ENCODE peak calls at places on chromosomes 16 and 17, in four cellular contexts. One of them, this sample, is unnamed.

GRCh38 chr16:51907680-51908079 is 639.3 kb downstream of the TOX3 start:
- DNase-seq in endodermal cell: no peak
- DNase-seq in BE2C: no peak
- DNase-seq in PC-9: no peak
- DNase-seq in this sample: no peak

GRCh38 chr16:8851761-8852403 is 16.9 kb downstream of the CARHSP1 start:
- DNase-seq in endodermal cell: no peak
- DNase-seq in BE2C: no peak
- DNase-seq in PC-9: no peak
- DNase-seq in this sample: no peak

GRCh38 chr17:77210946-77211541 is 70.3 kb downstream of the SEC14L1 start:
- DNase-seq in BE2C: no peak
- DNase-seq in endodermal cell: no peak
- DNase-seq in PC-9: no peak
- DNase-seq in this sample: no peak

GRCh38 chr17:18963126-18964017 is 11.4 kb downstream of the SLC5A10 start:
- DNase-seq in endodermal cell: no peak
- DNase-seq in BE2C: no peak
- DNase-seq in PC-9: no peak
- DNase-seq in this sample: peak; percentile 61

GRCh38 chr17:40922239-40922638 is 15.2 kb downstream of the KRT23 start:
- DNase-seq in BE2C: peak; percentile 18
- DNase-seq in PC-9: peak; percentile 60
- DNase-seq in endodermal cell: peak; percentile 71
- DNase-seq in this sample: no peak

GRCh38 chr17:65305778-65306177 is 168.6 kb downstream of the RGS9 start:
- DNase-seq in BE2C: no peak
- DNase-seq in PC-9: no peak
- DNase-seq in endodermal cell: no peak
- DNase-seq in this sample: no peak

GRCh38 chr16:29230671-29231091 is 175.8 kb downstream of the NPIPB11 start:
- DNase-seq in BE2C: no peak
- DNase-seq in PC-9: peak; percentile 57
- DNase-seq in endodermal cell: peak; percentile 80
- DNase-seq in this sample: no peak

GRCh38 chr17:82830249-82830661 is 9.6 kb downstream of the ZNF750 start:
- DNase-seq in BE2C: peak; percentile 97
- DNase-seq in PC-9: no peak
- DNase-seq in endodermal cell: no peak
- DNase-seq in this sample: no peak

GRCh38 chr17:34874496-34874895 is 86.8 kb downstream of the CCT6B start:
- DNase-seq in endodermal cell: no peak
- DNase-seq in BE2C: no peak
- DNase-seq in PC-9: no peak
- DNase-seq in this sample: no peak

GRCh38 chr17:7560172-7561027 is 1.3 kb upstream of the SENP3 start:
- DNase-seq in PC-9: no peak
- DNase-seq in BE2C: no peak
- DNase-seq in endodermal cell: peak; percentile 98
- DNase-seq in this sample: no peak

GRCh38 chr17:68771867-68772515 is 170.8 kb upstream of the FAM20A start:
- DNase-seq in PC-9: peak; percentile 12
- DNase-seq in BE2C: no peak
- DNase-seq in endodermal cell: no peak
- DNase-seq in this sample: peak; percentile 40

GRCh38 chr16:17013067-17013466 is 457.7 kb downstream of the XYLT1 start:
- DNase-seq in PC-9: no peak
- DNase-seq in endodermal cell: no peak
- DNase-seq in BE2C: no peak
- DNase-seq in this sample: no peak

GRCh38 chr17:78114831-78115723 is 13.5 kb downstream of the TMC6 start:
- DNase-seq in PC-9: no peak
- DNase-seq in endodermal cell: no peak
- DNase-seq in BE2C: no peak
- DNase-seq in this sample: no peak

GRCh38 chr17:35154486-35154885 is 6.9 kb downstream of the UNC45B start:
- DNase-seq in endodermal cell: no peak
- DNase-seq in PC-9: no peak
- DNase-seq in BE2C: no peak
- DNase-seq in this sample: no peak

GRCh38 chr17:51611585-51611984 is 351.2 kb downstream of the UTP18 start:
- DNase-seq in PC-9: no peak
- DNase-seq in BE2C: peak; percentile 36
- DNase-seq in endodermal cell: no peak
- DNase-seq in this sample: no peak

GRCh38 chr17:50798424-50799344 is 31.4 kb upstream of the ANKRD40CL start:
- DNase-seq in BE2C: no peak
- DNase-seq in endodermal cell: peak; percentile 70
- DNase-seq in PC-9: no peak
- DNase-seq in this sample: peak; percentile 65

GRCh38 chr17:17778308-17779014 is 58.3 kb downstream of the SREBF1 start:
- DNase-seq in endodermal cell: no peak
- DNase-seq in PC-9: no peak
- DNase-seq in BE2C: peak; percentile 39
- DNase-seq in this sample: no peak

GRCh38 chr17:34883106-34884000 is 77.9 kb downstream of the CCT6B start:
- DNase-seq in endodermal cell: peak; percentile 87
- DNase-seq in BE2C: no peak
- DNase-seq in PC-9: no peak
- DNase-seq in this sample: no peak

GRCh38 chr17:70168044-70168978 is 1.0 kb upstream of the KCNJ2 start:
- DNase-seq in endodermal cell: peak; percentile 92
- DNase-seq in PC-9: no peak
- DNase-seq in BE2C: peak; percentile 63
- DNase-seq in this sample: peak; percentile 65

GRCh38 chr16:85652431-85653221 is 36.1 kb downstream of the GINS2 start:
- DNase-seq in BE2C: peak; percentile 84
- DNase-seq in endodermal cell: peak; percentile 70
- DNase-seq in PC-9: peak; percentile 35
- DNase-seq in this sample: peak; percentile 46

GRCh38 chr16:73846292-73846849 is 450.2 kb upstream of the PSMD7 start:
- DNase-seq in PC-9: no peak
- DNase-seq in BE2C: no peak
- DNase-seq in endodermal cell: peak; percentile 68
- DNase-seq in this sample: no peak

GRCh38 chr16:82639666-82640336 is 13.0 kb downstream of the CDH13 start:
- DNase-seq in PC-9: peak; percentile 4
- DNase-seq in BE2C: peak; percentile 41
- DNase-seq in endodermal cell: peak; percentile 91
- DNase-seq in this sample: peak; percentile 84

GRCh38 chr17:78186689-78187595 is at the start of the genes AFMID and TK1:
- DNase-seq in endodermal cell: peak; percentile 100
- DNase-seq in PC-9: peak; percentile 99
- DNase-seq in BE2C: peak; percentile 99
- DNase-seq in this sample: peak; percentile 100

GRCh38 chr17:45170976-45171337 is 9.3 kb downstream of the HEXIM2 start:
- DNase-seq in endodermal cell: peak; percentile 63
- DNase-seq in PC-9: peak; percentile 90
- DNase-seq in BE2C: peak; percentile 43
- DNase-seq in this sample: no peak

GRCh38 chr17:80804466-80804865 is 187.2 kb upstream of the CHMP6 start:
- DNase-seq in BE2C: no peak
- DNase-seq in endodermal cell: peak; percentile 51
- DNase-seq in PC-9: no peak
- DNase-seq in this sample: no peak

GRCh38 chr17:3852561-3852960 is 6.5 kb upstream of the NCBP3 start:
- DNase-seq in BE2C: no peak
- DNase-seq in endodermal cell: no peak
- DNase-seq in PC-9: no peak
- DNase-seq in this sample: no peak

GRCh38 chr17:82683534-82683933 is 15.0 kb downstream of the RAB40B start:
- DNase-seq in endodermal cell: no peak
- DNase-seq in PC-9: no peak
- DNase-seq in BE2C: no peak
- DNase-seq in this sample: no peak

GRCh38 chr17:48231995-48232729 is 124.6 kb downstream of the SNX11 start:
- DNase-seq in endodermal cell: no peak
- DNase-seq in BE2C: no peak
- DNase-seq in PC-9: no peak
- DNase-seq in this sample: no peak

GRCh38 chr16:25692734-25693508 is 1.2 kb downstream of the HS3ST4 start:
- DNase-seq in endodermal cell: peak; percentile 81
- DNase-seq in BE2C: no peak
- DNase-seq in PC-9: no peak
- DNase-seq in this sample: no peak

GRCh38 chr16:25691519-25692091 is at the start of gene HS3ST4:
- DNase-seq in endodermal cell: peak; percentile 85
- DNase-seq in BE2C: no peak
- DNase-seq in PC-9: no peak
- DNase-seq in this sample: no peak

GRCh38 chr16:25692307-25692706 is 548 bp downstream of the HS3ST4 start:
- DNase-seq in BE2C: no peak
- DNase-seq in PC-9: no peak
- DNase-seq in endodermal cell: peak; percentile 67
- DNase-seq in this sample: no peak

GRCh38 chr16:25690563-25691143 is 1.1 kb upstream of the HS3ST4 start:
- DNase-seq in BE2C: no peak
- DNase-seq in PC-9: no peak
- DNase-seq in endodermal cell: peak; percentile 47
- DNase-seq in this sample: no peak

DNA sequence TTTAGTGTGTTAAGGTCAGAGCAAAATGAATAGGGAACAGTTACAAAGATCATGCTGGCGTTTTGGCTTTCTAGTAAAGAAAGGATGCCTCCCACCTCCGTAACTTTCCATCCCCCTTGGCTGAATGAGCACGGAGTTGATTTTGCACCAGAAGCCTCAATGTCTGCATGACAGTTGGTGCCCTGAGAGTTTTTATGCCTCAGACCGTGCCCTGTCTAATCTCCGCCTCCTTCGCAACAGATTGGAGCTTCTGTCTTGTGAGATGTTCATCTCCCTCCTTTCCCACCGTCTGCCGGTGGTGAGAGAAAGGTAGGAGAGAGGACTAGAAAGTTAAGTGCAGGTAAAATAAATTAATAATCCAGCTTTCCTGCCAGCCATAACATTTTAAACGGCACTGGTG is 1.9 kb downstream of the HS3ST4 start:
- DNase-seq in PC-9: no peak
- DNase-seq in BE2C: no peak
- DNase-seq in endodermal cell: no peak
- DNase-seq in this sample: no peak
- H3K4me3 ChIP-seq in PC-9: no peak overlapping the region
- H3K4me3 ChIP-seq in BE2C: no peak overlapping the region
- H3K4me3 ChIP-seq in endodermal cell: peak overlapping the region; percentile 79
- H3K4me3 ChIP-seq in this sample: no peak overlapping the region

GRCh38 chr16:11725457-11725856 is 17.2 kb downstream of the TXNDC11 start:
- DNase-seq in endodermal cell: no peak
- DNase-seq in PC-9: no peak
- DNase-seq in BE2C: no peak
- DNase-seq in this sample: no peak

GRCh38 chr16:11721781-11722467 is 20.7 kb downstream of the TXNDC11 start:
- DNase-seq in BE2C: no peak
- DNase-seq in endodermal cell: no peak
- DNase-seq in PC-9: no peak
- DNase-seq in this sample: no peak

GRCh38 chr16:11726008-11726407 is 16.6 kb downstream of the TXNDC11 start:
- DNase-seq in BE2C: no peak
- DNase-seq in endodermal cell: no peak
- DNase-seq in PC-9: no peak
- DNase-seq in this sample: no peak

GRCh38 chr16:11719171-11719570 is 23.5 kb downstream of the TXNDC11 start:
- DNase-seq in BE2C: no peak
- DNase-seq in PC-9: no peak
- DNase-seq in endodermal cell: no peak
- DNase-seq in this sample: no peak

DNA sequence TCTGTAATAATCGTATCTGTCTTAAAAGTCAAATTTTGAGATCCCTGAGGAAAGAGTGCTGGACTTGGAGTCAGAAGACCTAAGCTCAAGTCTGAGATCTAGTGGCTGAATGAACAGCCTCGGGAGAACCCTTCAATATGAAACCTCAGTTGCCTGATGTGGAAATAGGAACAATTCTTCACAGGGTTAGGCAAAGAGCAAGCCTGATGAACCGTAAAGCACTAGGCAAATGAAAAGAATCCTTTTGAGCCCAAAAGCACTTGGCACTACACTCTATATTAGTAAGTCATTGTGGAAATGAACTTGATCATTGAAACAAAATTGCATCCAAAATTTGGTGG is 20.2 kb downstream of the TXNDC11 start:
- DNase-seq in BE2C: no peak
- DNase-seq in PC-9: no peak
- DNase-seq in endodermal cell: no peak
- DNase-seq in this sample: no peak
- H3K36me3 ChIP-seq in BE2C: peaks cover 13% of the 10 kb centered on the region
- H3K36me3 ChIP-seq in PC-9: peaks cover 11% of the 10 kb centered on the region
- H3K36me3 ChIP-seq in endodermal cell: peaks cover 73% of the 10 kb centered on the region
- H3K36me3 ChIP-seq in this sample: peaks cover 2% of the 10 kb centered on the region

DNA sequence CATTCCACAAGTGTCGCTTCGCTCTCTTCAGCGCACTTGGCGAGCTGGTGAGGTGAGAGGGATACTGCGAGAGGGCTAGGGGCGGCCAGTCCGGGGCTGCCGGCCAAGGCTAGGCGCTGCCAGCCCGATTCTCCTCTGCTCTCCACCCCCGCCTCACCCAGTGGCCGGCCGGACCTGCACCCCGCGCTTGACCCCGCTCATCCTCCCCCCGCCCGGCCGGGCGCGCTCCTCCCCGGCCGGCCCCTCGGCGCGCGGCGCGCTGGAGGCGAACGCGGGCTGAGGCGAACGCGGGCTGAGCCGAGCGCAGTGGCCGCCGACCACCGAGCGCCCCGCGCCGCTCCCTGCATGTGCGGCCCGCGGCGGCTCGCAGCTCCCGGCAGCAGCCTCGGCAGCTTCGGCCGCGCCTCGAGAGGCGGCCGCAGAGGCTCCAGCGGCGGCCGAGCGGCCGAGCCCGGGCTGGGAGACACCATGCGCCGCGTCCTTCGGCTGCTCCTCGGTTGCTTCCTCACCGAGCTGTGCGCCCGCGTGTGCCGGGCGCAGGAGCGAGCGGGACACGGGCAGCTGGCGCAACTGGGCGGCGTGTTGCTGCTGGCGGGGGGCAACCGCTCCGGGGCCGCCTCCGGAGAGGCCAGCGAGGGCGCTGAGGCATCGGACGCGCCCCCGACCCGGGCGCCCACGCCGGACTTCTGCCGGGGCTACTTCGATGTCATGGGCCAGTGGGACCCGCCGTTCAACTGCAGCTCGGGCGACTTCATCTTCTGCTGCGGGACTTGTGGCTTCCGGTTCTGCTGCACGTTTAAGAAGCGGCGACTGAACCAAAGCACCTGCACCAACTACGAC is at the start of gene SHISA9:
- DNase-seq in PC-9: no peak
- DNase-seq in BE2C: no peak
- DNase-seq in endodermal cell: peak; percentile 74
- DNase-seq in this sample: no peak
- H3K4me3 ChIP-seq in PC-9: peak within 1 kb of the TSS; percentile 94
- H3K4me3 ChIP-seq in BE2C: no peak within 1 kb of the TSS
- H3K4me3 ChIP-seq in endodermal cell: peak within 1 kb of the TSS; percentile 93
- H3K4me3 ChIP-seq in this sample: no peak within 1 kb of the TSS

DNA sequence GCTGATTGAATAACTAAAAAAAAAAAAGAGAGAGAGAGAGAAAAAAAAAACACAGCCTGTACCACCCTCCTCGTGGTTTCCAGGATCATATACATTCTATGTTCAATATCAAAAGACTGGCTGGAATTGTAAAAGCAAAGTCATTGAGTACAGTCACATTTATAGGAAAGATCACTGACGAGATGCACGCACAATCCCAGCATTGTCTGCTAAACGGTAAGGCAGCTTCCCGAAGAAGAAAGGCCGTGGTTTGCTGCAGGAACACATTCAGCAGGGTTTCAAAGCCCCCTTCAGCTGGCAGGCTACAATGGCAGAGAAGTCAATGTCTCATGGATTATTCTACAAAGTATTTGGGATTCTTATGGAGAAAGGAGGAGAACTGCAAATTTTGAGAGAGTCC is 9.3 kb downstream of the NQO1 start:
- DNase-seq in PC-9: no peak
- DNase-seq in BE2C: no peak
- DNase-seq in endodermal cell: no peak
- DNase-seq in this sample: peak; percentile 22
- H3K36me3 ChIP-seq in PC-9: peaks cover 75% of the 10 kb centered on the region
- H3K36me3 ChIP-seq in BE2C: no peaks in the 10 kb centered on the region
- H3K36me3 ChIP-seq in endodermal cell: peaks cover 14% of the 10 kb centered on the region
- H3K36me3 ChIP-seq in this sample: peaks cover 4% of the 10 kb centered on the region